ENCODE peak calls at places on chromosomes 3 and 15, in five cellular contexts. G, U, B, O and Q are unnamed samples.

GRCh38 chr15:57537072-57537471 is 54.6 kb upstream of the MYZAP start:
- DNase-seq in O (peak; percentile 39), B (no peak), U (peak; percentile 81), G (no peak), Q (peak; percentile 94)

GRCh38 chr3:187064210-187065115 is 74.8 kb downstream of the RPL39L start:
- DNase-seq in U (no peak), G (no peak), O (peak; percentile 64), B (no peak), Q (no peak)

GRCh38 chr3:193788189-193788946 is 195.4 kb downstream of the OPA1 start:
- DNase-seq in G (peak; percentile 56), B (peak; percentile 74), O (peak; percentile 55), U (peak; percentile 67), Q (peak; percentile 88)

GRCh38 chr3:140942221-140943104 is 827 bp downstream of the SLC25A36 start:
- DNase-seq in G (peak; percentile 61), U (peak; percentile 61), B (peak; percentile 15), O (peak; percentile 49), Q (peak; percentile 84)

GRCh38 chr3:12967751-12968209 is 105.4 kb downstream of the IQSEC1 start:
- DNase-seq in O (peak; percentile 87), G (peak; percentile 91), U (peak; percentile 89), B (peak; percentile 89), Q (peak; percentile 87)

GRCh38 chr15:65916664-65917406 is 47.5 kb downstream of the RAB11A start:
- DNase-seq in O (peak; percentile 71), G (peak; percentile 38), U (no peak), B (peak; percentile 82), Q (peak; percentile 88)

GRCh38 chr15:75232826-75233503 is 25.2 kb upstream of the GOLGA6C start:
- DNase-seq in G (peak; percentile 8), U (no peak), B (no peak), O (no peak), Q (no peak)

GRCh38 chr15:59432389-59432788 is 5.6 kb upstream of the FAM81A start:
- DNase-seq in U (no peak), G (no peak), B (no peak), O (no peak), Q (no peak)

GRCh38 chr15:68725736-68726135 is 95.0 kb downstream of the ANP32A start:
- DNase-seq in B (no peak), O (no peak), U (peak; percentile 83), G (peak; percentile 66), Q (no peak)

DNA sequence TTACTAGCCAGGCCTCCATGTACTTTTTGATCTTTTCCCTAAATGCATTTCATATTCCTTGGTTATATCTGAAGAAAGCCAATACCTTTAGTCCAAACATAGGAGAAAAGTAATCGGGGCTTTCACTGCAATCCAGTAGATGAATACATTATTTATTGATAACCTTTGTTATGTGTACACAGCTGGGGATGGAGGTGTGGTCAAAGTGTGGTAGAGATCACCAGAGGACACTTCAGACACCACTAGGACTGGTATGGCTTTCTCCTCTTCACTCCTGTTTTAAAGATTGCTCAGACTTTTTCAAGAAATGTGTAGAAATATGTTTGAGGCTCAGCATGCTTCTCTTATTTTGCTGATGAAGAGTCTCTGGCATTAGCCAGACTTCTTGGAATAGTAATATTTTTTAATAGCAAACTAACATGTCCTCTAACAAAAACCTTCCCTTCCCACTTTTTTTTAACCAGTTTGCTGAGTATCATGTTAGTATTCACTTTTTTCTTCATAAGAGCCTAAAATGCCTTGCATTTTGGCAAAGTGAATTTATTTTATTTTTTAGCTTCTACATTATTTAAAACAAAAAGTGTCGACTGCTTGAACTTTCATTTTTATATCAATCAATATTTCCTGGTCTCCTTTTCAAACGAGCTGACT is 65.6 kb upstream of the MBNL1 start:
- DNase-seq in O (no peak), B (no peak), U (no peak), G (no peak), Q (no peak)
- H3K4me3 ChIP-seq in O (no peak overlapping the region), B (peak overlapping the region; percentile 19), U (peak overlapping the region; percentile 14), G (peak overlapping the region; percentile 31), Q (no peak overlapping the region)

GRCh38 chr15:81239190-81239589 is 42.5 kb downstream of the IL16 start:
- DNase-seq in B (no peak), O (no peak), G (no peak), U (no peak), Q (no peak)

GRCh38 chr15:81235276-81235675 is 38.6 kb downstream of the IL16 start:
- DNase-seq in O (no peak), G (no peak), B (no peak), U (no peak), Q (peak; percentile 67)

GRCh38 chr15:81235781-81236507 is 39.3 kb downstream of the IL16 start:
- DNase-seq in U (no peak), G (peak; percentile 31), B (no peak), O (no peak), Q (peak; percentile 96)
- H3K27ac ChIP-seq in U (peak overlapping the region; percentile 19), G (peak overlapping the region; percentile 41), B (no peak overlapping the region), O (no peak overlapping the region), Q (peak overlapping the region; percentile 90)

GRCh38 chr3:171334465-171334811 is 125.8 kb downstream of the TNIK start:
- DNase-seq in O (no peak), G (peak; percentile 41), U (no peak), B (no peak), Q (peak; percentile 48)
- H3K4me1 ChIP-seq in O (peaks cover 2% of the 10 kb centered on the region), G (peaks cover 48% of the 10 kb centered on the region), U (no peaks in the 10 kb centered on the region), B (peaks cover 12% of the 10 kb centered on the region), Q (peaks cover 11% of the 10 kb centered on the region)

GRCh38 chr3:16048435-16049318 is 125.8 kb upstream of the GALNT15 start:
- DNase-seq in U (no peak), B (peak; percentile 80), G (no peak), O (peak; percentile 25), Q (peak; percentile 33)
- H3K4me3 ChIP-seq in U (no peak overlapping the region), B (no peak overlapping the region), G (peak overlapping the region; percentile 44), O (peak overlapping the region; percentile 30), Q (no peak overlapping the region)

GRCh38 chr15:82850242-82850591 is 40.8 kb downstream of the WHAMM start:
- DNase-seq in G (no peak), O (no peak), U (peak; percentile 50), B (no peak), Q (peak; percentile 57)
- H3K27ac ChIP-seq in G (peak overlapping the region; percentile 27), O (no peak overlapping the region), U (no peak overlapping the region), B (no peak overlapping the region), Q (no peak overlapping the region)

GRCh38 chr15:98778263-98778959 is 130.1 kb downstream of the IGF1R start:
- DNase-seq in U (no peak), B (no peak), G (no peak), O (no peak), Q (no peak)
- H3K4me1 ChIP-seq in U (no peaks in the 10 kb centered on the region), B (peaks cover 79% of the 10 kb centered on the region), G (peaks cover 70% of the 10 kb centered on the region), O (peaks cover 7% of the 10 kb centered on the region), Q (peaks cover 21% of the 10 kb centered on the region)